ENCODE peak calls at places on chromosomes 1 and 21, in eight cellular contexts. One of them, this sample, is unnamed.

GRCh38 chr1:155117610-155118009 is 10.1 kb upstream of the EFNA1 start:
- DNase-seq in tibial nerve: no peak
- DNase-seq in GM19239: no peak
- DNase-seq in RWPE1: no peak
- DNase-seq in stromal cell of bone marrow: no peak
- DNase-seq in activated CD4-positive, CD25-positive, alpha-beta regulatory T cell treated with anti-CD3 and anti-CD28 coated beads, Interleukin-2, amount 50 U/mL, for 16 hours: no peak
- DNase-seq in NCI-H345: peak
- DNase-seq in ACHN: no peak
- DNase-seq in this sample: no peak

GRCh38 chr1:21295059-21295401 is 4.8 kb upstream of the ECE1 start:
- DNase-seq in tibial nerve: no peak
- DNase-seq in GM19239: no peak
- DNase-seq in RWPE1: no peak
- DNase-seq in stromal cell of bone marrow: no peak
- DNase-seq in activated CD4-positive, CD25-positive, alpha-beta regulatory T cell treated with anti-CD3 and anti-CD28 coated beads, Interleukin-2, amount 50 U/mL, for 16 hours: no peak
- DNase-seq in NCI-H345: no peak
- DNase-seq in ACHN: no peak
- DNase-seq in this sample: peak

GRCh38 chr1:11169202-11169601 is 20.0 kb upstream of the ANGPTL7 start:
- DNase-seq in tibial nerve: no peak
- DNase-seq in GM19239: no peak
- DNase-seq in RWPE1: no peak
- DNase-seq in stromal cell of bone marrow: no peak
- DNase-seq in activated CD4-positive, CD25-positive, alpha-beta regulatory T cell treated with anti-CD3 and anti-CD28 coated beads, Interleukin-2, amount 50 U/mL, for 16 hours: no peak
- DNase-seq in NCI-H345: no peak
- DNase-seq in ACHN: no peak
- DNase-seq in this sample: no peak

GRCh38 chr1:161439280-161440232 is 65.7 kb upstream of the FCGR2A start:
- DNase-seq in tibial nerve: no peak
- DNase-seq in GM19239: no peak
- DNase-seq in RWPE1: no peak
- DNase-seq in stromal cell of bone marrow: no peak
- DNase-seq in activated CD4-positive, CD25-positive, alpha-beta regulatory T cell treated with anti-CD3 and anti-CD28 coated beads, Interleukin-2, amount 50 U/mL, for 16 hours: no peak
- DNase-seq in NCI-H345: no peak
- DNase-seq in ACHN: no peak
- DNase-seq in this sample: no peak

GRCh38 chr1:244422174-244422573 is 29.5 kb downstream of the ADSS2 start:
- DNase-seq in tibial nerve: no peak
- DNase-seq in GM19239: no peak
- DNase-seq in RWPE1: no peak
- DNase-seq in stromal cell of bone marrow: no peak
- DNase-seq in activated CD4-positive, CD25-positive, alpha-beta regulatory T cell treated with anti-CD3 and anti-CD28 coated beads, Interleukin-2, amount 50 U/mL, for 16 hours: no peak
- DNase-seq in NCI-H345: no peak
- DNase-seq in ACHN: no peak
- DNase-seq in this sample: no peak

GRCh38 chr21:29477347-29477746 is 178.6 kb downstream of the BACH1 start:
- DNase-seq in tibial nerve: no peak
- DNase-seq in GM19239: no peak
- DNase-seq in RWPE1: no peak
- DNase-seq in stromal cell of bone marrow: no peak
- DNase-seq in activated CD4-positive, CD25-positive, alpha-beta regulatory T cell treated with anti-CD3 and anti-CD28 coated beads, Interleukin-2, amount 50 U/mL, for 16 hours: no peak
- DNase-seq in NCI-H345: no peak
- DNase-seq in ACHN: no peak
- DNase-seq in this sample: no peak

GRCh38 chr1:173190101-173190895 is 16.8 kb downstream of the TNFSF4 start:
- DNase-seq in tibial nerve: peak
- DNase-seq in GM19239: no peak
- DNase-seq in RWPE1: peak
- DNase-seq in stromal cell of bone marrow: peak
- DNase-seq in activated CD4-positive, CD25-positive, alpha-beta regulatory T cell treated with anti-CD3 and anti-CD28 coated beads, Interleukin-2, amount 50 U/mL, for 16 hours: no peak
- DNase-seq in NCI-H345: peak
- DNase-seq in ACHN: no peak
- DNase-seq in this sample: peak

GRCh38 chr1:184150776-184151531 is 99.4 kb downstream of the TSEN15 start:
- DNase-seq in tibial nerve: peak
- DNase-seq in GM19239: no peak
- DNase-seq in RWPE1: no peak
- DNase-seq in stromal cell of bone marrow: peak
- DNase-seq in activated CD4-positive, CD25-positive, alpha-beta regulatory T cell treated with anti-CD3 and anti-CD28 coated beads, Interleukin-2, amount 50 U/mL, for 16 hours: no peak
- DNase-seq in NCI-H345: no peak
- DNase-seq in ACHN: peak
- DNase-seq in this sample: no peak

GRCh38 chr1:40820251-40820797 is 36.7 kb downstream of the KCNQ4 start:
- DNase-seq in tibial nerve: no peak
- DNase-seq in GM19239: no peak
- DNase-seq in RWPE1: no peak
- DNase-seq in stromal cell of bone marrow: no peak
- DNase-seq in activated CD4-positive, CD25-positive, alpha-beta regulatory T cell treated with anti-CD3 and anti-CD28 coated beads, Interleukin-2, amount 50 U/mL, for 16 hours: no peak
- DNase-seq in NCI-H345: no peak
- DNase-seq in ACHN: no peak
- DNase-seq in this sample: no peak

GRCh38 chr1:224205438-224205840 is 22.4 kb downstream of the DEGS1 start:
- DNase-seq in tibial nerve: no peak
- DNase-seq in GM19239: no peak
- DNase-seq in RWPE1: peak
- DNase-seq in stromal cell of bone marrow: peak
- DNase-seq in activated CD4-positive, CD25-positive, alpha-beta regulatory T cell treated with anti-CD3 and anti-CD28 coated beads, Interleukin-2, amount 50 U/mL, for 16 hours: no peak
- DNase-seq in NCI-H345: peak
- DNase-seq in ACHN: peak
- DNase-seq in this sample: peak